ENCODE peak calls at places on chromosomes 4 and X, in four cellular contexts. A, G, Q and Y are unnamed samples.

GRCh38 chrX:153903238-153903980 is 1.1 kb upstream of the AVPR2 start:
- DNase-seq in A (no peak), G (no peak), Q (no peak), Y (no peak)

GRCh38 chr4:94801016-94801415 is 43.3 kb downstream of the BMPR1B start:
- DNase-seq in A (no peak), G (no peak), Q (no peak), Y (no peak)

GRCh38 chr4:163111588-163111987 is 55.1 kb downstream of the NAF1 start:
- DNase-seq in A (peak), G (no peak), Q (no peak), Y (no peak)

GRCh38 chr4:164396439-164396838 is 357.5 kb upstream of the SMIM31 start:
- DNase-seq in A (no peak), G (no peak), Q (no peak), Y (no peak)

GRCh38 chrX:45447995-45448394 is 247.3 kb upstream of the DIPK2B start:
- DNase-seq in A (no peak), G (no peak), Q (no peak), Y (no peak)

GRCh38 chr4:10079951-10080873 is 36.4 kb downstream of the WDR1 start:
- DNase-seq in A (no peak), G (no peak), Q (no peak), Y (peak)

GRCh38 chrX:53073115-53073581 is 9.0 kb upstream of the TSPYL2 start:
- DNase-seq in A (no peak), G (no peak), Q (no peak), Y (no peak)

GRCh38 chr4:139465922-139466321 is 12.0 kb downstream of the RAB33B start:
- DNase-seq in A (no peak), G (no peak), Q (no peak), Y (no peak)

DNA sequence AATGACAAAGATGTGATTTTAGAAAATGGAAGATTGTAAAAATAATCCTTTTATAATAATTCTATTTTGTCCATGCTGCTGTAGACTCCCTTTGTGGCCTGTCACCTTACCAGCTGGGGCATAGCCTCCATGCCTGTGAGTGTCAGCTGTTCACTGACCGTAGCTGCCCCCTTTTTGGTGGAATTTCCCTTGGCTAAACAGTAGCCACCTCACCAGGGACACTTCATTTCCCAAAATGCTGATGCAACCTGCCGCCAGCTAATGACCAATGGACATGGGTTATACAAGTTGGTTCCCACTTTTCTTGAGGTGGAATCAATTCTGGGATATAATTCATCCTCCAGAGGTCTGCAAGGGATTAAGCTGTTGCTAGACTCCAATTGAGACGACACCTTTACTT is 368.4 kb downstream of the PRDM5 start:
- DNase-seq in A (no peak), G (no peak), Q (no peak), Y (no peak)
- TF ChIP-seq ETV6 in A (no peak), G (no peak), Q (no peak), Y (no peak)

DNA sequence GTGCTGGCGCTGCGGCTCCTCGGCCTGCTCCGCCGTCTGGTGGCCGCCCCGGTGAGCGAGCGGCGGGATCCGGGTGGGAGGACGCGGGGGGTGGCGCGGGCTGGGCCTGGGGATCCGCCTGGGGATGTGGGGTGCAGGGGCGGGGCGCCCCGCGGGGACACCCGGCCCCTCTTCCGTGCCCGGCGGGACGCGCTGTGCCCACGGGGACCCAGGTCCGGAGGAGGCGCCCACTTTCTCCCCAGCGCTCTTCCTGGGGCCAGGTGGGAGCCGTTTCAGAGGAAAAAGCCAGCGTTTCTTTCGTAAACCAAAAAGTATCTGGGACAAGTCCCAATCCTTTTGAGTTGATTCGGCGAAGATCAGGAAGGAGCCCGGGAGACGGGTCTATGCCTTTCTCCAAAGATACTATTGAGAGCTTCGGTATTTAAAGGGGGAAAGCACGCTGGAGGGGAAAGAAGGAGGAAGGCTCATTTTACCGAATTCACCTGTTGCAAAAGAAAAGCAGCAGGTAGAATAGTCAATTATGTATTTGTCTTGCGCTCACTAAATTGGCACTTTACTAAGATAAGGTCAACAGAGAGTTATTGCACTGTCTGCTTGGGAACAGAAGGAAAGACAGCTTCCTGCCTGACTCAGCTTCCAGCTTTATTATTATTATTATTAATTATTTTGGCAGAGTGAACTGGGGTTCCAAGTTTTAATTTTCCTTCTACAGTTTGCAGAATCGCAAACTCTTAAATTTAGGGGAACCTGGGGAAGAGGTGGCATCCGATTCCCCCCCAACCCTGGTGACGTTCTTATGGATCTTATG is 81.5 kb upstream of the CD99 start:
- DNase-seq in A (peak), G (no peak), Q (no peak), Y (no peak)
- TF ChIP-seq ETV6 in A (no peak), G (no peak), Q (no peak), Y (no peak)

DNA sequence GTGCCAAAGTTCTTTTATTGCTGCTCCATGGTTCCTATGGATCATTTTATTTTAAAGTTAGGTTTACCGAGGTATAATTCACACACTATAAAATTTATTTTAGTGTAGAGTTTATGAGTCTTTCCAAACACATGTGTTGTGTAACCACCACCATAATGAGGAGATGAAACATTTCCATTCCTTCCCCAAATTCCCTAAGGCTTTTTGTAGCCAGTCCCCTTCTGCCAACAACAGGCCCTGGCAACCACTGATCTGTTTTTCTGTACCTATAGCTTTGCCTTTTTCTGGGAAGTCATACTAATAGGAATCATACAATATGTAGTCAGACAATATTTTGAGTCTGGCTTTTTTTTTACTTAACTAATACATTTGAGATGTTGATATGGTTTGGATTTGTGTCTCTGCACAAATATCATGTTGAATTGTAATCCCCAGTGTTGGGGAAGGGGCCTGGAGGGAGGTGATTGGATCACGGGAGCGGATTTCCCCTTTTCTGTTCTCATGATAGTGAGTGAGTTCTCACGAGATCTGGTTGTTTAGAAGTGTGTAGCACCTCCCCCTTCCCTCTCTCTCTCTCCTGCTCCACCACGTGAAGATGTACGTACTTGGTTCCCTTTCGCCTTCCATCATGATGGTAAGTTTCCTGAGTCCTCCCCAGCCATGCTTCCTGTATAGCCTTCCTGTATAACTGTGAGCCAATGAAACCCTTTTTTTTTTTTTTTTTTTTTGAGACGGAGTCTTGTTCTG is 59.6 kb upstream of the DHX15 start:
- DNase-seq in A (no peak), G (no peak), Q (no peak), Y (no peak)
- TF ChIP-seq ETV6 in A (no peak), G (no peak), Q (no peak), Y (no peak)

GRCh38 chr4:4697584-4697983 is 155.7 kb upstream of the STX18 start:
- DNase-seq in A (no peak), G (no peak), Q (no peak), Y (no peak)
- TF ChIP-seq ETV6 in A (no peak), G (no peak), Q (no peak), Y (no peak)